ENCODE peak calls at places on chromosomes 16 and 17, in five cellular contexts. K is PC-3, E is psoas muscle, Y is aorta, C is pancreas. L is an unnamed sample. For H3K4me1, the result is how much of the 10 kb centered on the place peaks cover.

GRCh38 chr17:81885869-81886548 is 5.4 kb downstream of the ALYREF start:
- DNase-seq in K (peak), Y (no peak), C (no peak), E (peak), L (no peak)

GRCh38 chr17:56478836-56479447 is 114.6 kb upstream of the NOG start:
- DNase-seq in E (no peak), K (peak), C (no peak), Y (no peak), L (no peak)

GRCh38 chr17:83194761-83195329 is 115.4 kb downstream of the METRNL start:
- DNase-seq in C (no peak), K (no peak), Y (peak), E (peak), L (no peak)

GRCh38 chr17:82684207-82684903 is 14.1 kb downstream of the RAB40B start:
- DNase-seq in Y (peak), K (peak), C (peak), E (peak), L (no peak)

GRCh38 chr17:46007461-46007965 is 8.5 kb downstream of the STH start:
- DNase-seq in K (no peak), E (no peak), Y (no peak), C (no peak), L (no peak)

GRCh38 chr17:76240461-76241204 is at the start of gene RNF157:
- DNase-seq in E (peak), Y (peak), C (peak), K (peak), L (no peak)

GRCh38 chr17:31490991-31491793 is 99.7 kb downstream of the RAB11FIP4 start:
- DNase-seq in E (peak), C (no peak), K (no peak), Y (no peak), L (no peak)

GRCh38 chr16:24609740-24610420 is 70.5 kb downstream of the RBBP6 start:
- DNase-seq in C (peak), Y (peak), E (peak), K (no peak), L (peak)

GRCh38 chr17:79774561-79774975 is 3.4 kb upstream of the CBX2 start:
- DNase-seq in Y (no peak), E (no peak), C (no peak), K (no peak), L (no peak)

GRCh38 chr16:83925957-83926725 is 26.9 kb upstream of the OSGIN1 start:
- DNase-seq in E (peak), Y (no peak), C (no peak), K (no peak), L (no peak)

GRCh38 chr16:66269631-66270332 is 96.7 kb upstream of the CDH5 start:
- DNase-seq in Y (no peak), K (no peak), E (no peak), C (no peak), L (no peak)

GRCh38 chr16:57475711-57476339 is 10.5 kb downstream of the DOK4 start:
- DNase-seq in E (peak), Y (no peak), C (no peak), K (peak), L (no peak)

GRCh38 chr16:3514621-3515020 is 13.8 kb downstream of the CLUAP1 start:
- DNase-seq in E (no peak), K (no peak), Y (no peak), C (no peak), L (no peak)

GRCh38 chr17:29577009-29577777 is 8.7 kb downstream of the TP53I13 start:
- DNase-seq in C (no peak), K (no peak), E (peak), Y (peak), L (no peak)

GRCh38 chr16:53056528-53056881 is 1.7 kb downstream of the CHD9 start:
- DNase-seq in C (no peak), E (no peak), Y (no peak), K (peak), L (no peak)

GRCh38 chr17:30235386-30236296 is at the start of gene SLC6A4:
- DNase-seq in E (no peak), Y (no peak), C (no peak), K (no peak), L (no peak)

GRCh38 chr17:35963663-35964062 is 17.6 kb downstream of the CCL16 start:
- DNase-seq in E (no peak), Y (no peak), K (no peak), C (no peak), L (no peak)

GRCh38 chr16:2339521-2340484 is 725 bp downstream of the ABCA3 start:
- DNase-seq in K (peak), Y (peak), E (peak), C (peak), L (peak)

GRCh38 chr16:17519556-17519955 is 48.8 kb upstream of the XYLT1 start:
- DNase-seq in C (no peak), K (no peak), E (no peak), Y (no peak), L (no peak)

GRCh38 chr17:78383725-78384471 is 5.4 kb downstream of the PGS1 start:
- DNase-seq in Y (peak), K (peak), E (peak), C (peak), L (peak)

GRCh38 chr16:52497067-52497816 is 49.7 kb downstream of the TOX3 start:
- DNase-seq in E (no peak), C (no peak), Y (no peak), K (peak), L (no peak)

GRCh38 chr16:13138528-13138927 is 237.1 kb downstream of the SHISA9 start:
- DNase-seq in E (no peak), Y (no peak), C (no peak), K (no peak), L (no peak)

GRCh38 chr17:83173997-83174858 is 94.8 kb downstream of the METRNL start:
- DNase-seq in E (peak), C (no peak), K (peak), Y (no peak), L (peak)

GRCh38 chr17:2841606-2842005 is 45.4 kb downstream of the RAP1GAP2 start:
- DNase-seq in K (no peak), Y (no peak), E (no peak), C (no peak), L (no peak)

GRCh38 chr17:58303981-58304734 is 23.4 kb upstream of the MPO start:
- DNase-seq in K (peak), Y (no peak), C (peak), E (no peak), L (peak)

GRCh38 chr17:75406222-75406615 is 741 bp upstream of the GRB2 start:
- DNase-seq in C (no peak), K (peak), Y (no peak), E (no peak), L (no peak)

GRCh38 chr17:28182559-28182958 is 136.4 kb upstream of the TMEM97 start:
- DNase-seq in Y (no peak), E (no peak), C (no peak), K (no peak), L (no peak)

GRCh38 chr16:48611329-48612137 is 1.6 kb upstream of the N4BP1 start:
- DNase-seq in E (no peak), Y (peak), K (no peak), C (no peak), L (no peak)

GRCh38 chr16:79563919-79564318 is 36.6 kb downstream of the MAF start:
- DNase-seq in K (no peak), E (no peak), Y (no peak), C (no peak), L (no peak)

GRCh38 chr16:86826931-86827330 is 248.6 kb downstream of the FOXL1 start:
- DNase-seq in E (no peak), C (no peak), K (no peak), Y (no peak), L (no peak)

DNA sequence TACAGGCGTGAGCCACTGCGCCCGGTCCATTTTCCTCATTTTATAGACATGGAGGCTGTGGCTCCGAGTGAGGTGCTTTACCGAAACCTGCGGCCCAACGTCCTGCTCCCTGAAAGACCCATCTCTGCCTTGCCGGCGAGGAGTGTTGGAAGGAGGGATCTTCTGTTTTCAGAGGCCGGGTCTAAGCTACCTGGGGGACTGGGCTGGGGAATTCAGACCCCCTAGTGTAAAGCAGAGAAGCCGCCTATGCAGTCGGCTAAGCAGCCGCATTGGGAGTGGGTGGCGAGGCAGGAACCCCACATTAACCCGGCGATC is 16.3 kb downstream of the MEOX1 start:
- DNase-seq in K (no peak), C (no peak), E (no peak), Y (no peak), L (no peak)
- H3K27ac ChIP-seq in K (no peak), C (no peak), E (peak), Y (no peak), L (peak)

DNA sequence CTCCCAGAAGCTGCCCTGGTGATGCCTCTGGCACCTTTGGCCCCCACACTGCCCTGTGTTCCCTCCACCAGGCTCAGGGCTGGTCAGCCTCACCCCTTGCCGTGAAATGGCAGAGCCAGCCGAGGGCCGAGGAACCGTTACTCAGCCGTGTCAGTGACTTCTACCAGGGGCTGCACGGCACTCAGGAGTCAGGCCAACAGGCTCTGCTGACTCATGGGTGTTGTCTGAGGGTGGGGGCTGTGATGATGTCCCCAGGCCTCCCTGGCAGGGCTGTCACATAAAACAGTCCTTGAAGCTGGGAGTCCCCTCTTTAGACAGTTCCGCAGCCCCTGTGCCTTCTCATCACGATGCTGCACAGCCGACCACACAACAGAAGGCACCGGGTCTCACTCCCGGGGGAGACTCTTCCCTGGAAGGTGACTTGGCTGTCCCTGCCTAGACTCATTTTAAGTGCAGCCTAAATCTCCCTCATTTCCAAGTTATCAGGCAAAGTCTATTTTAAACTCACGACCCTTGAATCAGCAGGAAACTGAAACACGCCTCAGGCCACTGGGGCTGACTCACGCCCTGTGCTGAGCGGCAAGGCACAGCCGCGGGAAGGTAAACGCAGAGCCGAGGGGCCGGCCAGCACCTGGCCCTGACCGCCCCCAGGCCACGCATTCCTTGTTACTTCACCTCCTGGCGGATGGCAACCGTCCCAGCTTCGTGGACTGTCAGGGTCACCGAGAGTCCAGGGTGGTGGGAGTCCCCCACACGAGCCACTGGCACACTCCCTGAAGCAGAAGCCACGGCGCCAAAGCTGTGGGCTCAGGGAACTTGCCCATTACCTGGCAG is 102.6 kb downstream of the ZNF778 start:
- DNase-seq in C (peak), E (peak), Y (peak), K (peak), L (no peak)
- H3K4me1 ChIP-seq in C (under half), E (half or more), Y (under half), K (half or more), L (half or more)

DNA sequence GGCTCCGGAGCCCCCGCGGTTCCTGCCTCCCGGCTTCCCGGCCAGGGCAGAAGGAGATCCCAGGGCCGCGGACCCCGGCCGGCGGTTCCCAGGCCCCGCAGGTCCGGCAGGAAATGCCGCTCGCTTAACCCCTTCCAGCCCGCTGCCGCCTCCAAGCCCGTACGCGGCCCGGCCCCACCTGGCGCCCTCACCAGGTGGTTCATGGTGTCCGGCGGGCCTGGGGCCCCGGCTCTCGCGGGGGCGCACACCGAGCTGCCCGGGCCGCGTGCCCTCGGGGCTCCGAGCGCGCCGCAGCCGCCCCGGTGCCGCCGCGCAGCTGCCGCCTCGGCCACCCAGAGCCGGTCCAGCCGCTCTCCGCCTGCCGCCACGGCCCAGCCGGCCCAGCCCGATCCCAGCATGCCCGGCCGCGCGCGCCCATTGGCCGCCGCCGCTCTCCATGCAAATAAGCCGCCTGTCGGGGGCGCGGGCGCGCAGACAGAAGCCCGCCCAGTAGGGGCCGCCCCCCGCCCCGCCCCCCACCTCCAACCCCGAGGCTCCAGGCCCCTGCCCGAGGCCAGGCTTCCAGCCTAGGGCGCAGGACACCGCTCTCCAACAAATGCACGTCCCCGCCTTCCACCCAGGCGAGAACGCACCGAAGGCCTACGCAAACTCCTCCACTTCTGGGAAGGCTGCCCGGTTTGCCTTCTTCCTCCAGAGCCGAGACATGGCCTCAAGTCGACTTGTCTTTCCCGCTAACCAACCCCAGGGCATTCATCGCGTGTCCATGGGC is at the start of gene BCAR1:
- DNase-seq in C (peak), E (peak), Y (peak), K (peak), L (peak)
- H3K27ac ChIP-seq in C (peak), E (peak), Y (peak), K (peak), L (peak)

GRCh38 chr17:41912925-41913324 is 5.8 kb downstream of the ACLY start:
- DNase-seq in C (no peak), E (no peak), Y (no peak), K (no peak), L (no peak)
- H3K4me1 ChIP-seq in C (under half), E (under half), Y (under half), K (under half), L (under half)

GRCh38 chr17:42508426-42509164 is 27.4 kb upstream of the NAGLU start:
- DNase-seq in K (no peak), Y (no peak), E (no peak), C (no peak), L (no peak)
- H3K27ac ChIP-seq in K (no peak), Y (no peak), E (no peak), C (no peak), L (no peak)

DNA sequence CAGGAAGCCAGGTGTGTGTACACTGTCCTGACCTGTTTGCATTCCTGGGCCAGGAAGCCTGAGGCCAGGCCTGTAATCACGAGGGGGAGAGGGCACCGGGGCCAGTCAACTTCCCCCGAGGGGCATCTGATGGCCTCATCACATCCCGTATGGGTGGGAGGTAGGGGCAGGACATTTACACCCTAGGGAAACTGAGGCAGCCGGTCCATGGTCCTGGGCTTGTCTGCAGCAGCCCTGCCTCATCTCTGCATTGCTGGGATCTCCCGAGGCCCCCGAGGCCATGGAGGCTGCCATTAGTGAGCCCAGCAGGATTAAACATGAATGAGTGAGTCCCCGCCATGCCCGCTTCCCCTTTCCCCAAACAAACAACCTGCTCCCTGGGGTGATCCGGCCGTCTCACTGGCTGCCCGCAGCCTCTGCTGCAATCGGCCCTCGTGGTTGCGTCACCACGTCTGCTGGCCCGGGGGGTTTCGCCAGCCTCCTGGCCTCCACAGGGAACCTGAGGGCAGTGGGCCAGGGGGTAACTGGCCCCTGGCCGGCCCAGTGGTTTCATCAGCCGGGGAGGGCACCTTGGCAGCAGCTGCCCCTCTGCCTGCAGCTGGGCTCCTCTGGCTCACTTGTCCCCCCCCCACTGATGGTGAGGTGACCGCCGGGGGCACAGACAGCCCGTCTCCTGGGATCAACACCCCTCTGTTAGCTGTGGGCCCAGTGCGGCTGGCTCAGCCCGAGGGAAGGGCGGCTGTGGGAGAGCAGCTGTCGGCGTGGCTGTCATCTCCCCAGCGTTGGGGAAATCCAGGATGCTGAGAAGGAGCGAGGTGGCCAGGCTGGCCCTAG is 88.3 kb upstream of the GSE1 start:
- DNase-seq in E (peak), C (no peak), Y (peak), K (peak), L (peak)
- H3K4me1 ChIP-seq in E (under half), C (under half), Y (under half), K (under half), L (under half)

DNA sequence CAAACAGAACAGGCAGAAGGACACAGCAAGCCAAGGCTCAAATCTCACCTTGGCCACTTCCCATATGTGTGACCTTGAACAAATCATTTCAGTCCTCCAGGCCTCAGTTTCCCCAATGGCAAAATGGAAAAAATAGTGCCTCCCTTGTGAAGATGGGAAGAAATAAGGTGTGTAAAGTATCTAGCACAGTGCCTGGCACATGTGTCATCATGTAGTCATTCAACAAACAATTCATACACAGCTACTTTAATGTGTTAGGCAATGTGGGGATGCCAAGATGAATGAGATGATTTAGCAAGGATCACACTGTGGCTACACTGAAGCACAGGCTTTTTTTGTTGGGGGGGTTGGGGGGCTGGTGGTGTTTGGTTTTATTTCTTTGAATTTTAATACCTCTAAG is 13.3 kb downstream of the SRCIN1 start:
- DNase-seq in K (peak), Y (no peak), E (no peak), C (no peak), L (no peak)
- H3K27ac ChIP-seq in K (peak), Y (no peak), E (no peak), C (no peak), L (no peak)

GRCh38 chr16:67990018-67990386 is 9.3 kb downstream of the DPEP2 start:
- DNase-seq in K (no peak), Y (no peak), C (no peak), E (no peak), L (no peak)

GRCh38 chr16:67986949-67987348 is 6.7 kb upstream of the DPEP3 start:
- DNase-seq in E (no peak), C (no peak), K (no peak), Y (no peak), L (no peak)

GRCh38 chr16:67988675-67989074 is 8.4 kb upstream of the DPEP3 start:
- DNase-seq in E (no peak), K (no peak), C (no peak), Y (no peak), L (no peak)

GRCh38 chr16:67987460-67988160 is 7.3 kb upstream of the DPEP3 start:
- DNase-seq in C (no peak), Y (no peak), E (peak), K (peak), L (no peak)

GRCh38 chr16:67989322-67990017 is 9.2 kb upstream of the DPEP3 start:
- DNase-seq in C (no peak), Y (no peak), E (peak), K (no peak), L (no peak)
- H3K4me1 ChIP-seq in C (under half), Y (under half), E (half or more), K (under half), L (under half)